ENCODE peak calls at places on chromosome 11, in eight cellular contexts. U is body of pancreas; X is Peyer's patch; N is right lobe of liver; T is CD8-positive, alpha-beta T cell; C is HepG2; W is iPS DF 6.9; D is left lung. H is an unnamed sample. For H3K4me1, the result is how much of the 10 kb centered on the place peaks cover.

GRCh38 chr11:69791266-69791665 is 16.1 kb upstream of the FGF4 start:
- DNase-seq in U (no peak), X (no peak), N (no peak), T (no peak), C (no peak), W (no peak), D (peak), H (no peak)

GRCh38 chr11:102453286-102453797 is 777 bp upstream of the TMEM123 start:
- DNase-seq in U (no peak), X (peak), N (peak), T (no peak), C (no peak), W (no peak), D (no peak), H (no peak)

GRCh38 chr11:110837535-110838127 is 125.4 kb upstream of the ARHGAP20 start:
- DNase-seq in U (no peak), X (no peak), N (no peak), T (no peak), C (no peak), W (no peak), D (no peak), H (no peak)

GRCh38 chr11:47225552-47226137 is 10.9 kb downstream of the DDB2 start:
- DNase-seq in U (no peak), X (no peak), N (no peak), T (no peak), C (no peak), W (no peak), D (no peak), H (no peak)

GRCh38 chr11:7672960-7673723 is at the start of gene CYB5R2:
- DNase-seq in U (peak), X (peak), N (peak), T (no peak), C (no peak), W (no peak), D (peak), H (no peak)

GRCh38 chr11:120025606-120026335 is 112.1 kb downstream of the TRIM29 start:
- DNase-seq in U (no peak), X (no peak), N (no peak), T (no peak), C (no peak), W (no peak), D (peak), H (no peak)

GRCh38 chr11:128667873-128668272 is 26.0 kb upstream of the FLI1 start:
- DNase-seq in U (no peak), X (no peak), N (no peak), T (no peak), C (no peak), W (no peak), D (no peak), H (no peak)

GRCh38 chr11:68312780-68313573 is 586 bp downstream of the LRP5 start:
- DNase-seq in U (peak), X (peak), N (peak), T (peak), C (no peak), W (no peak), D (no peak), H (no peak)

GRCh38 chr11:75425422-75425821 is 7.6 kb downstream of the KLHL35 start:
- DNase-seq in U (no peak), X (peak), N (no peak), T (no peak), C (no peak), W (no peak), D (no peak), H (no peak)

GRCh38 chr11:125083312-125084056 is 20.4 kb downstream of the SLC37A2 start:
- DNase-seq in U (no peak), X (peak), N (no peak), T (no peak), C (no peak), W (no peak), D (no peak), H (no peak)

GRCh38 chr11:44286268-44286880 is 23.6 kb downstream of the ALX4 start:
- DNase-seq in U (peak), X (peak), N (peak), T (peak), C (peak), W (no peak), D (no peak), H (no peak)

GRCh38 chr11:72574534-72575460 is 99.4 kb downstream of the PDE2A start:
- DNase-seq in U (no peak), X (no peak), N (peak), T (no peak), C (no peak), W (no peak), D (no peak), H (no peak)

GRCh38 chr11:11553595-11553994 is 68.2 kb downstream of the GALNT18 start:
- DNase-seq in U (peak), X (no peak), N (no peak), T (no peak), C (no peak), W (no peak), D (peak), H (no peak)

GRCh38 chr11:121886956-121887355 is 229.1 kb downstream of the BLID start:
- DNase-seq in U (no peak), X (no peak), N (no peak), T (no peak), C (no peak), W (no peak), D (no peak), H (no peak)

GRCh38 chr11:93905384-93905783 is 55.0 kb upstream of the VSTM5 start:
- DNase-seq in U (no peak), X (no peak), N (no peak), T (no peak), C (peak), W (no peak), D (no peak), H (no peak)

GRCh38 chr11:131195801-131196517 is 174.5 kb upstream of the NTM start:
- DNase-seq in U (peak), X (no peak), N (no peak), T (no peak), C (no peak), W (no peak), D (no peak), H (no peak)

GRCh38 chr11:108670381-108670930 is 5.6 kb downstream of the DDX10 start:
- DNase-seq in U (no peak), X (no peak), N (no peak), T (no peak), C (no peak), W (no peak), D (no peak), H (no peak)

GRCh38 chr11:121476379-121477032 is 23.7 kb upstream of the SORL1-AS1 start:
- DNase-seq in U (no peak), X (no peak), N (no peak), T (no peak), C (peak), W (no peak), D (no peak), H (no peak)

GRCh38 chr11:13104619-13105236 is 95.6 kb downstream of the RASSF10 start:
- DNase-seq in U (no peak), X (no peak), N (no peak), T (no peak), C (peak), W (no peak), D (no peak), H (no peak)

GRCh38 chr11:64360403-64360980 is 1.5 kb downstream of the RPS6KA4 start:
- DNase-seq in U (no peak), X (no peak), N (no peak), T (no peak), C (no peak), W (no peak), D (no peak), H (peak)

GRCh38 chr11:20363500-20364411 is at the start of gene HTATIP2:
- DNase-seq in U (peak), X (peak), N (peak), T (peak), C (no peak), W (no peak), D (peak), H (peak)

GRCh38 chr11:125689460-125689859 is 8.8 kb upstream of the ACRV1 start:
- DNase-seq in U (no peak), X (no peak), N (no peak), T (no peak), C (no peak), W (no peak), D (no peak), H (no peak)

GRCh38 chr11:25970726-25971508 is 361.0 kb upstream of the ANO3 start:
- DNase-seq in U (no peak), X (no peak), N (no peak), T (no peak), C (no peak), W (no peak), D (no peak), H (no peak)

GRCh38 chr11:4041731-4042391 is 52.7 kb upstream of the RRM1 start:
- DNase-seq in U (no peak), X (no peak), N (no peak), T (no peak), C (no peak), W (no peak), D (no peak), H (no peak)

GRCh38 chr11:116606060-116606459 is 166.7 kb downstream of the BUD13 start:
- DNase-seq in U (no peak), X (no peak), N (peak), T (no peak), C (no peak), W (no peak), D (no peak), H (no peak)

GRCh38 chr11:104694259-104695070 is 203.8 kb downstream of the CASP12 start:
- DNase-seq in U (no peak), X (no peak), N (no peak), T (no peak), C (no peak), W (no peak), D (no peak), H (no peak)

GRCh38 chr11:120339394-120339890 is 3.2 kb downstream of the ARHGEF12 start:
- DNase-seq in U (no peak), X (no peak), N (no peak), T (peak), C (peak), W (no peak), D (no peak), H (peak)

GRCh38 chr11:11987503-11988022 is 20.9 kb downstream of the DKK3 start:
- DNase-seq in U (no peak), X (no peak), N (no peak), T (no peak), C (no peak), W (no peak), D (no peak), H (peak)

GRCh38 chr11:33828604-33829429 is 54.5 kb upstream of the FBXO3 start:
- DNase-seq in U (no peak), X (no peak), N (no peak), T (no peak), C (no peak), W (no peak), D (peak), H (no peak)

GRCh38 chr11:67646535-67647336 is 3.8 kb downstream of the ACY3 start:
- DNase-seq in U (peak), X (peak), N (no peak), T (peak), C (no peak), W (no peak), D (peak), H (no peak)

DNA sequence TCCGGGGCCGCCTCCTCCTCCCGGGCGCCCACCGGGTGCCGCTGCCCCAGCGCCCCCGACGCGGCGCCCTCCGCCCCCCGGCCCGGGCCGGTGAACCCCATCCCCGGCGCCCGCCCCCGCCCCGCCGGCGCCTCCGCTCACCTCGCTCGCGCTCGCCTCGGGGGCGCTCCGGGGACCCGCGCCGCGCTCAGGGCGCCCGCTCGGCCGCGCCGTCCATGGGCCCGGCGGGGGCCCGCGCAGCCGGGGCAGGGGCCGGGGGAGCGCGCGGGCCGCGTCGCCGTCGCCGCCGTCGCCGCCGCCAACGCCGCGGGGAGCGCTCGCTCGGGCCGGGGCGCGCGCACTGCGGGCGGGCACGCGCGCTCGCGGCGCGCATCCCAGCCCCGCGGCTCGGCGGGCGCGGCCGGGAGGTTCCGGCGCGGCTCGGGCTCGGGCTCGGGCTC is 291 bp downstream of the DUSP8 start:
- DNase-seq in U (no peak), X (no peak), N (no peak), T (no peak), C (no peak), W (no peak), D (peak), H (no peak)
- H3K4me3 ChIP-seq in U (no peak), X (peak), N (peak), T (peak), C (peak), W (peak), D (peak), H (peak)

GRCh38 chr11:35144103-35144741 is 5.3 kb downstream of the CD44 start:
- DNase-seq in U (no peak), X (peak), N (no peak), T (peak), C (no peak), W (no peak), D (no peak), H (peak)
- H3K27ac ChIP-seq in U (peak), X (peak), N (no peak), T (peak), C (no peak), W (no peak), D (peak), H (peak)

DNA sequence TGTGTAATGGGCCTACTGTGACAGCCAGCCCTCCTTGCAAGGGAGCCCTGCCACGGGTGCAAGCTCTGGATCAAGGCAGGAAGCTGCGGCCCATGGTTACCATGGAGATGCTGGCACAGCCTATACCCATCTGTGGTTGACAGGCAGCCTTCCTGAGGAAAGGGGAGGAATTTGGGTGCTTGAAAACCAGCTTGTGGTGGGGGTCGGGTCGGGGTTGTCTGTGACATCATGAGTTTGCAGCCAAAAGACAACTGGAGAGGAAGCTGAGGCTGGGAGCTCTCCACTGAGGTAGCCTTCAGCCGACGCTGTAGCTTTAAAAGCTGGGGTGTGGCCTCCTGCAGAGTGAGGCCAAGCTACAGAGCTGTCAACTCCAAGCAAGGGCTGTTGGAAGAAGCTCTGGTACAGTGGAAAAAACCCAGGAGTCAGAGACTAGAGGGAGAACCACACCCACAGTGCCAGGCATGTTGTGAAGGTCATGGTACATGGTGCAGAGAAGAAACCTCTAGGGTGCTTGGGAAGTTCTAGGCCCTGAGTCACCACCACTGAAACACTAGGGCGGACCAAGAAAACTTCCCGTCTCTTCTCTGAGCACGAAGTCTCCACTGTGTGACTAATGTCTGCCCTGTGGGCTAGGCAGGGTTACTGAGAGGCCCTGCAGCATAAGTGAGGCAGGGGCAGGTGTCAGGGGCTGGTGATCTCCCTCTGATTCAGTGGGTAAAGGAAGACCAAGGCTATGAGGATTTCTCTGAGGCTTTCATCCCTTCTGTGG is 10.8 kb upstream of the LDHA start:
- DNase-seq in U (peak), X (peak), N (peak), T (peak), C (peak), W (no peak), D (peak), H (peak)
- H3K4me1 ChIP-seq in U (under half), X (under half), N (under half), T (under half), C (half or more), W (under half), D (under half), H (under half)

DNA sequence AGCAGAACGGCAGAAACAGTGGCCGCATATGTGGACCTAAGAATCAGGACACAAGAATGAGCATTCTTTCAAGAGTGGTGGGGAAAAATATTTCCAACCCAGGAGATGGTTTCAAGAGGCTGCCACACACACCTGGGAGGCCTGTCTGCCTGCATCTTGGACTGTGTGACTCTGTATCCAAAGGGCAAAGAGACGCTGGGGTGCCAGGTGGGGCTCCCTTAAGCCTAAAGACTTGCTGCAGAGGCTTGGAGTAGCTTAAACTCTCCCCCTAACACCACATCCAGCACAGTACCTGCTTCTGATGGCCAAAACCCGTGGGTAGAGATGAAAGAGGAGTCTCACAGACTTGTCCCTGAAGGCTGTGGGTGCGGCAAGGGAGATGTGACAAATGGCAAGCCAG is 3.5 kb downstream of the CXCR5 start:
- DNase-seq in U (no peak), X (no peak), N (no peak), T (no peak), C (no peak), W (no peak), D (no peak), H (no peak)
- H3K4me3 ChIP-seq in U (no peak), X (peak), N (no peak), T (no peak), C (no peak), W (no peak), D (no peak), H (no peak)